ENCODE peak calls at places on chromosomes 16 and 17, in five cellular contexts. H is tibial artery, O is upper lobe of right lung, B is heart right ventricle, E is transverse colon. M is an unnamed sample. For H3K4me1, the result is how much of the 10 kb centered on the place peaks cover.

GRCh38 chr16:57051696-57052228 is 40.6 kb upstream of the CPNE2 start:
- DNase-seq in H (no peak), O (no peak), B (no peak), E (no peak), M (no peak)

GRCh38 chr16:89139907-89140361 is 31.6 kb upstream of the CDH15 start:
- DNase-seq in E (no peak), B (no peak), H (no peak), O (peak), M (no peak)

GRCh38 chr16:24988593-24989338 is 26.4 kb downstream of the ARHGAP17 start:
- DNase-seq in E (peak), O (no peak), B (no peak), H (no peak), M (peak)

GRCh38 chr16:84378567-84378966 is 10.2 kb downstream of the ATP2C2 start:
- DNase-seq in B (no peak), O (peak), H (peak), E (no peak), M (no peak)

GRCh38 chr16:67283039-67283825 is 3.9 kb downstream of the PLEKHG4 start:
- DNase-seq in O (no peak), E (no peak), B (no peak), H (no peak), M (no peak)

GRCh38 chr16:86604436-86605220 is 26.3 kb downstream of the FOXL1 start:
- DNase-seq in H (peak), O (no peak), B (no peak), E (no peak), M (no peak)

GRCh38 chr17:949623-950338 is 29.8 kb downstream of the NXN start:
- DNase-seq in B (no peak), E (no peak), H (no peak), O (no peak), M (no peak)

GRCh38 chr17:41528959-41529353 is 848 bp upstream of the KRT19 start:
- DNase-seq in O (no peak), E (peak), B (no peak), H (no peak), M (no peak)

GRCh38 chr17:20053343-20053964 is 44.3 kb downstream of the SPECC1 start:
- DNase-seq in B (no peak), O (no peak), E (no peak), H (no peak), M (no peak)

GRCh38 chr17:50593321-50593720 is 32.8 kb downstream of the CACNA1G start:
- DNase-seq in O (peak), B (peak), E (no peak), H (no peak), M (no peak)

GRCh38 chr16:87344931-87345631 is 27.9 kb upstream of the C16orf95 start:
- DNase-seq in E (peak), O (peak), H (no peak), B (no peak), M (peak)

GRCh38 chr16:16778322-16778721 is 399.4 kb downstream of the NPIPA7 start:
- DNase-seq in O (no peak), H (no peak), E (no peak), B (no peak), M (no peak)

GRCh38 chr16:24977673-24978065 is 37.5 kb downstream of the ARHGAP17 start:
- DNase-seq in B (no peak), E (no peak), O (no peak), H (no peak), M (no peak)

GRCh38 chr17:51907041-51907440 is 251.5 kb downstream of the CA10 start:
- DNase-seq in O (no peak), E (no peak), B (no peak), H (no peak), M (no peak)

GRCh38 chr17:65163990-65164495 is 26.9 kb downstream of the RGS9 start:
- DNase-seq in E (peak), B (no peak), O (no peak), H (no peak), M (no peak)

GRCh38 chr16:84406006-84406963 is 37.9 kb downstream of the ATP2C2 start:
- DNase-seq in E (no peak), B (no peak), O (peak), H (no peak), M (no peak)

GRCh38 chr17:1915889-1916288 is 86.1 kb downstream of the RPA1 start:
- DNase-seq in O (no peak), E (no peak), H (no peak), B (no peak), M (no peak)

GRCh38 chr17:47733047-47733413 is at the start of gene TBX21:
- DNase-seq in H (peak), O (peak), E (peak), B (peak), M (no peak)
- H3K4me3 ChIP-seq in H (peak), O (peak), E (peak), B (peak), M (peak)

GRCh38 chr17:44465897-44466296 is 37.3 kb downstream of the GPATCH8 start:
- DNase-seq in O (no peak), B (no peak), H (no peak), E (no peak), M (no peak)

GRCh38 chr17:44469676-44470075 is 33.5 kb downstream of the GPATCH8 start:
- DNase-seq in H (no peak), B (no peak), E (no peak), O (no peak), M (no peak)

GRCh38 chr17:44466339-44466738 is 36.9 kb downstream of the GPATCH8 start:
- DNase-seq in H (no peak), E (no peak), O (no peak), B (no peak), M (no peak)

GRCh38 chr17:44465276-44465675 is 37.9 kb downstream of the GPATCH8 start:
- DNase-seq in H (no peak), E (no peak), B (no peak), O (no peak), M (no peak)

DNA sequence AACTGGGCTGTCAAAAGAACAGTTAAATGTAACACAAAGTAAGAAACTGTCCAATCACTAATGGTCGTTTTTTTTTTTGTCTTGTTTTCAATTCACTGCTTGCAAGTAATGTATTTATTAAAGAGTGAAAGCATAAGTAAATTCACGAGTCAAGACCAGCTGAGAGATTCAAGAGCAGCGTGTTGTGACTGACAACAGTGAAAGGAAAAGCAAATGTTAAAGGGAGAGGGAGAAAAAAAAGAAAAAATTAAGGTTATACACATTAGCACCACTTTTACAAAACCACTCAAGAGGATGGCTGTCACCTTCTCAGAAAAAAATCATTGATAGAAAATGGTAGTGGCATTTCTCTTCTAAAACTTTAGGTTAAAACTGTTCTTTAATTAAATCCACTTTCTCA is 36.1 kb downstream of the GPATCH8 start:
- DNase-seq in O (no peak), H (no peak), B (no peak), E (no peak), M (no peak)
- H3K4me1 ChIP-seq in O (under half), H (under half), B (under half), E (under half), M (under half)

GRCh38 chr16:2429037-2429770 is at the start of gene CCNF:
- DNase-seq in O (peak), E (peak), H (peak), B (peak), M (peak)
- TF ChIP-seq CTCF in O (no peak), E (no peak), H (peak), B (no peak), M (no peak)

GRCh38 chr17:29616300-29617048 is 6.2 kb downstream of the CORO6 start:
- DNase-seq in B (no peak), E (no peak), O (no peak), H (peak), M (no peak)
- H3K4me3 ChIP-seq in B (peak), E (no peak), O (peak), H (peak), M (peak)

DNA sequence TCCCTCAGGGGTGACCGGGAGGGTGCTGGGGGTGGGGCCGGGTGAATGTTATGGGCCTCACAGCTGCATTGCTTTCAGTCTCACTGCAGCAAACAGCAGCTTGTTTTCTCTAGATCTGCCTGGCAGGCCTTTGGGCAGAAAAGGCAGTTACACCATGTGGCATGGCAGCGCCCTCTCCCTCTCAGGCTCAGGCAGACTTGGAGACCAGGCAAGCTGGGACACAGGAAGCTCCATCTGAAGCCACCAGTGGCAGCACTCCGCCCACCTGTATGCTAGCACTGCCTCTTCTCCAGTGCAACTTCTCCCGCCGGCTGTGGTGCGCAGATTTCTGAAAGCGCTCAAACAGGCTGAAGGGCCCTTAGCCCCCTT is 66.4 kb downstream of the MPRIP start:
- DNase-seq in O (peak), H (peak), B (no peak), E (peak), M (no peak)
- H3K4me1 ChIP-seq in O (half or more), H (half or more), B (half or more), E (under half), M (half or more)

GRCh38 chr17:46922804-46923635 is at the start of gene GOSR2:
- DNase-seq in E (peak), B (peak), O (peak), H (peak), M (peak)
- TF ChIP-seq CTCF in E (no peak), B (no peak), O (no peak), H (peak), M (no peak)